ENCODE peak calls at places on chromosomes 2 and 18, in five cellular contexts. M is body of pancreas, H is suprapubic skin, Y is left lung, U is heart right ventricle. I is an unnamed sample.

GRCh38 chr2:230879891-230880290 is 15.1 kb downstream of the ITM2C start:
- DNase-seq in Y (no peak), U (no peak), M (no peak), H (no peak), I (no peak)

GRCh38 chr2:220665108-220665471 is 907.0 kb downstream of the EPHA4 start:
- DNase-seq in U (no peak), H (no peak), Y (no peak), M (no peak), I (no peak)

GRCh38 chr2:42100696-42101585 is 53.1 kb downstream of the PKDCC start:
- DNase-seq in U (peak; percentile 59), M (peak; percentile 58), Y (peak; percentile 95), H (no peak), I (no peak)

GRCh38 chr2:37873749-37874330 is 51.2 kb upstream of the RMDN2 start:
- DNase-seq in H (no peak), Y (no peak), M (no peak), U (no peak), I (no peak)

GRCh38 chr18:57527479-57528237 is 58.8 kb downstream of the FECH start:
- DNase-seq in U (no peak), M (no peak), H (no peak), Y (no peak), I (no peak)

GRCh38 chr2:224802407-224802806 is 86.2 kb upstream of the CCDC195 start:
- DNase-seq in M (no peak), H (no peak), Y (no peak), U (no peak), I (no peak)

GRCh38 chr2:148590613-148591012 is 53.9 kb upstream of the EPC2 start:
- DNase-seq in U (no peak), M (no peak), Y (no peak), H (no peak), I (no peak)

GRCh38 chr2:37665038-37665437 is 6.4 kb downstream of the CDC42EP3 start:
- DNase-seq in H (no peak), Y (no peak), U (no peak), M (no peak), I (no peak)

GRCh38 chr18:59279193-59279592 is 5.9 kb upstream of the RAX start:
- DNase-seq in U (no peak), M (no peak), Y (no peak), H (no peak), I (no peak)

GRCh38 chr2:84674586-84674985 is 158.3 kb downstream of the DNAH6 start:
- DNase-seq in U (no peak), M (no peak), Y (no peak), H (no peak), I (no peak)

GRCh38 chr2:132547089-132547687 is 122.8 kb downstream of the LYPD1 start:
- DNase-seq in Y (no peak), M (peak; percentile 83), U (peak; percentile 67), H (no peak), I (no peak)

GRCh38 chr2:36489296-36489695 is 108.7 kb downstream of the FEZ2 start:
- DNase-seq in M (no peak), Y (no peak), H (no peak), U (no peak), I (no peak)

GRCh38 chr18:48326901-48327675 is 82.1 kb downstream of the ZBTB7C start:
- DNase-seq in Y (no peak), H (no peak), M (no peak), U (no peak), I (no peak)

GRCh38 chr2:212381428-212382102 is 157.0 kb downstream of the ERBB4 start:
- DNase-seq in H (no peak), Y (no peak), U (no peak), M (no peak), I (no peak)

GRCh38 chr2:175627405-175627804 is 374.7 kb downstream of the LNPK start:
- DNase-seq in M (no peak), Y (no peak), U (no peak), H (no peak), I (no peak)

GRCh38 chr2:236971131-236971850 is 114.4 kb upstream of the COPS8 start:
- DNase-seq in H (no peak), U (no peak), M (peak; percentile 58), Y (no peak), I (no peak)

GRCh38 chr2:37156071-37156856 is 516 bp downstream of the EIF2AK2 start:
- DNase-seq in U (peak; percentile 69), Y (no peak), H (peak; percentile 83), M (peak; percentile 68), I (no peak)

GRCh38 chr2:230861564-230862255 is 3.0 kb upstream of the ITM2C start:
- DNase-seq in H (no peak), U (no peak), M (no peak), Y (peak; percentile 53), I (no peak)

GRCh38 chr2:105674406-105674805 is 70.3 kb upstream of the NCK2 start:
- DNase-seq in H (no peak), M (peak; percentile 19), Y (no peak), U (peak; percentile 58), I (no peak)

GRCh38 chr2:70967189-70967588 is 11.2 kb upstream of the ANKRD53 start:
- DNase-seq in M (no peak), Y (no peak), U (no peak), H (peak; percentile 37), I (no peak)

GRCh38 chr2:14288016-14288415 is 344.5 kb upstream of the LRATD1 start:
- DNase-seq in U (no peak), H (no peak), Y (no peak), M (no peak), I (peak; percentile 78)

GRCh38 chr2:139374307-139374850 is 594.2 kb upstream of the NXPH2 start:
- DNase-seq in M (no peak), H (no peak), Y (no peak), U (no peak), I (no peak)

GRCh38 chr2:147364597-147364996 is 480.2 kb upstream of the ACVR2A start:
- DNase-seq in H (no peak), M (no peak), Y (no peak), U (no peak), I (no peak)

GRCh38 chr2:201149064-201149820 is 33.3 kb downstream of the CFLAR start:
- DNase-seq in Y (no peak), M (no peak), H (no peak), U (no peak), I (no peak)

GRCh38 chr2:11022874-11023273 is 111.1 kb downstream of the KCNF1 start:
- DNase-seq in Y (no peak), M (peak; percentile 13), H (no peak), U (no peak), I (no peak)

GRCh38 chr2:191582355-191582754 is 95.6 kb upstream of the NABP1 start:
- DNase-seq in H (no peak), U (no peak), M (no peak), Y (no peak), I (peak; percentile 51)

GRCh38 chr2:182186132-182186735 is 200.6 kb downstream of the PPP1R1C start:
- DNase-seq in M (no peak), H (no peak), Y (no peak), U (no peak), I (no peak)

GRCh38 chr2:215879977-215880940 is 133.1 kb downstream of the MREG start:
- DNase-seq in U (no peak), Y (no peak), H (no peak), M (no peak), I (no peak)

GRCh38 chr18:3156325-3156640 is 63.5 kb downstream of the MYOM1 start:
- DNase-seq in M (no peak), H (no peak), U (no peak), Y (no peak), I (no peak)

GRCh38 chr18:79753391-79753851 is 44.3 kb upstream of the KCNG2 start:
- DNase-seq in Y (peak; percentile 68), M (no peak), H (peak; percentile 60), U (no peak), I (peak; percentile 45)

GRCh38 chr2:175574069-175574468 is 392.6 kb upstream of the ATP5MC3 start:
- DNase-seq in H (no peak), Y (no peak), U (no peak), M (no peak), I (no peak)

GRCh38 chr2:160241251-160242137 is 41.4 kb upstream of the ITGB6 start:
- DNase-seq in M (peak; percentile 74), H (no peak), U (peak; percentile 23), Y (no peak), I (peak; percentile 83)

GRCh38 chr2:224145751-224146355 is 106.8 kb upstream of the SERPINE2 start:
- DNase-seq in Y (no peak), M (no peak), H (no peak), U (peak; percentile 44), I (no peak)

GRCh38 chr2:231411237-231411636 is 15.7 kb downstream of the B3GNT7 start:
- DNase-seq in U (no peak), H (no peak), Y (no peak), M (no peak), I (no peak)

GRCh38 chr2:44956841-44957240 is 15.3 kb downstream of the SIX3 start:
- DNase-seq in U (no peak), H (no peak), Y (no peak), M (no peak), I (no peak)
- H3K4me1 ChIP-seq in U (peaks cover 21% of the 10 kb centered on the region), H (peaks cover 48% of the 10 kb centered on the region), Y (peaks cover 28% of the 10 kb centered on the region), M (peaks cover 44% of the 10 kb centered on the region), I (peaks cover 9% of the 10 kb centered on the region)

DNA sequence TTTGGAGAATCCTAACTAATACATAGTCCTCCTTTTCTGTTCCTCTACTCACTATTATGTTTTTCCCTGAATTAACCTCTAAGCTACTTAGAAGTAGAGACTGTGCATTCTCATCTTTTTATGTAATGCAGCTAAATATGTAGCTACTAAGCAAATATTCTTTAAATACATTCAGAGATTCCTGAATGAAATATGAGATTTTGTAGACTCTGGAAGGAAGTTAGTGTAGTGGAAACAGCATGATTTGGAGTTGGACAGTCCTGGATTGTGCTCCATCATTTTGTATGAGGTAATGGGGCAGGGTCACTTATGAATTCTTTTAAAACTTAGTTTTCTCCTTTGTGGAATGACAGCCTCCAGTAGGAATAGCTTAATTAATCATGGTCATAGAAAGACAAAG is 24.7 kb upstream of the NT5C1B start:
- DNase-seq in U (no peak), Y (no peak), M (no peak), H (no peak), I (no peak)
- H3K4me1 ChIP-seq in U (peaks cover 11% of the 10 kb centered on the region), Y (no peaks in the 10 kb centered on the region), M (no peaks in the 10 kb centered on the region), H (no peaks in the 10 kb centered on the region), I (no peaks in the 10 kb centered on the region)

DNA sequence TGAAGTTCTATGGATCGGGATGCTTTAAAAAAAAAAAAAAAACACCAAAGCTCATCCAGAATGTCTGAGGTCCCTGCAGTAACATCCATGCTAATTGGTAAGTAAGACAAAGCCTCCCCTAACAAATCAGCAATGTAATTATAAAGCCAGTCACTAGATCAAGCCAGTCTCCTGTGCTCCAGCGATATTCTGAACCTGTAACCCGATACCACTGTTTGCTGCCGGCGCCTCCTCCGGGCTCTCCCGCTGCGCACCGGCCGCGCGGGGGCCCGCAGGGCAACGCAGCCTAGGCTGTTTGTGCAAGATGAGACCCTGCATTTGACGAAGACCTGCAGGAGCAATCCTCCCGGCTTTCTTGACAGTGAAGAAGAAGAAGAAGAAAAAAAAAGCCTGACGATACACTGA is 8.7 kb downstream of the SERTAD2 start:
- DNase-seq in Y (peak; percentile 84), U (peak; percentile 60), M (peak; percentile 75), H (no peak), I (no peak)
- H3K4me1 ChIP-seq in Y (peaks cover 77% of the 10 kb centered on the region), U (peaks cover 71% of the 10 kb centered on the region), M (peaks cover 78% of the 10 kb centered on the region), H (peaks cover 96% of the 10 kb centered on the region), I (peaks cover 55% of the 10 kb centered on the region)

GRCh38 chr2:205749078-205749477 is 66.8 kb downstream of the NRP2 start:
- DNase-seq in Y (no peak), U (no peak), H (no peak), M (no peak), I (no peak)
- H3K4me1 ChIP-seq in Y (peaks cover 6% of the 10 kb centered on the region), U (no peaks in the 10 kb centered on the region), H (peaks cover 13% of the 10 kb centered on the region), M (no peaks in the 10 kb centered on the region), I (peaks cover 32% of the 10 kb centered on the region)

GRCh38 chr2:47026738-47027531 is 111.3 kb upstream of the MCFD2 start:
- DNase-seq in M (no peak), Y (peak; percentile 41), H (no peak), U (no peak), I (no peak)
- H3K4me1 ChIP-seq in M (peaks cover 4% of the 10 kb centered on the region), Y (peaks cover 9% of the 10 kb centered on the region), H (peaks cover 24% of the 10 kb centered on the region), U (peaks cover 34% of the 10 kb centered on the region), I (peaks cover 13% of the 10 kb centered on the region)